ENCODE peak calls at places on chromosomes 12 and 14, in four cellular contexts. E is A549, K is GM12878, B is K562. A is an unnamed sample.

GRCh38 chr12:101696477-101697196 is 803 bp upstream of the CHPT1 start:
- DNase-seq in B (peak; percentile 77), E (peak; percentile 6), K (no peak), A (no peak)

GRCh38 chr12:120175062-120175461 is 19.5 kb downstream of the GCN1 start:
- DNase-seq in K (peak; percentile 57), B (no peak), E (no peak), A (no peak)

GRCh38 chr12:26971963-26972362 is 33.7 kb downstream of the FGFR1OP2 start:
- DNase-seq in K (peak; percentile 72), E (no peak), B (no peak), A (no peak)

GRCh38 chr14:34750670-34751069 is 36.3 kb upstream of the CFL2 start:
- DNase-seq in K (no peak), B (no peak), E (no peak), A (peak; percentile 78)

GRCh38 chr12:30134229-30134628 is 350.5 kb upstream of the TMTC1 start:
- DNase-seq in K (no peak), B (peak; percentile 15), E (peak; percentile 13), A (no peak)

GRCh38 chr12:7512528-7512927 is 9.0 kb upstream of the CD163 start:
- DNase-seq in K (no peak), B (no peak), E (peak; percentile 13), A (peak; percentile 69)

GRCh38 chr14:77315115-77315944 is 5.4 kb downstream of the POMT2 start:
- DNase-seq in E (no peak), K (no peak), B (no peak), A (no peak)

GRCh38 chr12:114218136-114218535 is 187.8 kb downstream of the TBX5 start:
- DNase-seq in B (no peak), K (no peak), E (no peak), A (no peak)

GRCh38 chr12:53991077-53991460 is 6.1 kb downstream of the HOXC10 start:
- DNase-seq in K (no peak), E (no peak), B (no peak), A (no peak)

GRCh38 chr12:62933871-62934798 is 815 bp downstream of the PPM1H start:
- DNase-seq in K (no peak), E (peak; percentile 48), B (peak; percentile 43), A (peak; percentile 4)

GRCh38 chr14:99389171-99389826 is 91.4 kb downstream of the SETD3 start:
- DNase-seq in B (peak; percentile 68), E (peak; percentile 79), K (no peak), A (peak; percentile 10)

GRCh38 chr14:64040044-64040443 is 187.2 kb downstream of the SYNE2 start:
- DNase-seq in E (no peak), B (no peak), K (no peak), A (peak; percentile 44)
- TF ChIP-seq ELK1 in E (no peak), B (no peak), K (no peak), A (no peak)

GRCh38 chr12:34215893-34216285 is 193.6 kb downstream of the ALG10 start:
- DNase-seq in K (no peak), E (no peak), B (no peak), A (no peak)

GRCh38 chr12:34215213-34215892 is 193.1 kb downstream of the ALG10 start:
- DNase-seq in B (no peak), K (no peak), E (no peak), A (no peak)

GRCh38 chr12:34217660-34218059 is 195.4 kb downstream of the ALG10 start:
- DNase-seq in K (no peak), E (no peak), B (no peak), A (no peak)

GRCh38 chr12:34218193-34219045 is 196.1 kb downstream of the ALG10 start:
- DNase-seq in K (peak; percentile 1), B (peak; percentile 57), E (peak; percentile 33), A (peak; percentile 34)

GRCh38 chr12:34219046-34219770 is 196.9 kb downstream of the ALG10 start:
- DNase-seq in K (no peak), B (no peak), E (no peak), A (peak; percentile 5)
- TF ChIP-seq ELK1 in K (no peak), B (no peak), E (no peak), A (no peak)

DNA sequence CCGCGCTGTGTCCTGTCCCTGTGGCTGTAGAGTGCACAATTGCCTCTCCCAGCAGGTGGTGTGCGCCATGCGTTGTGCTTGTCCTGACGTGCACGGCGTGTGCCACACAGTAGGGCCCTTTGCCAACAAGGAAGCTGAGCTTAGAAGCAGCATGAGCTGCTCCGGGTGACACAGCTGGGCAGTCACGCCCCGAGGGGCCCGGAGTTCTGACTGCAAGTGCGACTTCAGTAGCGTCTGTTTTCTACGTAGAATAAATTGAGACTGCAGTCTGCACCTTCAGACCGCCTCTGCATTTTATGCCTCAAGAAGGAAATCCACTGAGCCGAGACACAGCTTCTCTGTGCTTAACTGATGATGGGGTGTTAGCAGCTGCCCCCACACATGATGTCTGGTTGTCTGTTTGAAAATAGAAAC is 81.6 kb downstream of the ADGRD1 start:
- DNase-seq in B (no peak), E (no peak), K (no peak), A (no peak)
- TF ChIP-seq ELK1 in B (no peak), E (no peak), K (no peak), A (no peak)

GRCh38 chr14:50943261-50943942 is 881 bp downstream of the PYGL start:
- DNase-seq in B (peak; percentile 34), E (peak; percentile 58), K (no peak), A (peak; percentile 28)
- TF ChIP-seq ELK1 in B (no peak), E (no peak), K (no peak), A (no peak)

GRCh38 chr12:48366131-48366530 is 15.4 kb upstream of the ZNF641 start:
- DNase-seq in K (no peak), E (no peak), B (no peak), A (no peak)
- TF ChIP-seq ELK1 in K (no peak), E (no peak), B (no peak), A (no peak)

GRCh38 chr12:94941440-94941862 is 62.0 kb downstream of the NDUFA12 start:
- DNase-seq in K (no peak), B (peak; percentile 27), E (no peak), A (peak; percentile 79)
- TF ChIP-seq ELK1 in K (no peak), B (no peak), E (no peak), A (no peak)

DNA sequence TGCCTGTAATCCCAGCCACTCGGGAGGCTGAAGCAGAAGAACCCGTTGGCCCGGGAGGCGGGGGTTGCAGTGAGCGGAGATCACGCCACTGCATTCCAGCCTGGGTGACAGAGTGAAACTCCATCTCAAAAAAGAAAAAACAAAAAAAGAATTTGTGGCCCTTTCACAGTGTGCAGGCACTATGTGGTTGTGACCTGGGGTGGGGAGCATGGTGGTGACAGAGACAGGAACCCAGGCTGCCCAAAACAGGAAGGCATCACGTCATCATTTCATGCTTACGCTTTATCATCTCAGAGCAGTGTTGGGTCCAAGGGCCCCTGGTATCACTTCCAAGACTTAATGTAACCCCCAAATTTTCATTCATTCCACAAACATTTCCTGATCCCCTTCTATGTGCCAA is 175.7 kb upstream of the GSC start:
- DNase-seq in E (no peak), B (no peak), K (no peak), A (no peak)
- TF ChIP-seq ELK1 in E (no peak), B (no peak), K (no peak), A (no peak)

A was measured in IMR-90.